ENCODE peak calls at places on chromosomes 11 and 22, in four cellular contexts. F is kidney tubule cell; L is stimulated activated CD4-positive, alpha-beta T cell treated with anti-CD3 and anti-CD28 coated beads, TNF-alpha, amount 100 ng/mL, for 4 hours; M is CD8-positive, alpha-beta memory T cell. A is an unnamed sample.

GRCh38 chr22:46714550-46714949 is 23.5 kb downstream of the CERK start:
- DNase-seq in F (no peak), L (no peak), M (no peak), A (no peak)

GRCh38 chr11:110711776-110712642 is at the start of gene ARHGAP20:
- DNase-seq in F (peak), L (peak), M (peak), A (peak)

GRCh38 chr11:31254411-31254810 is 115.1 kb downstream of the DCDC1 start:
- DNase-seq in F (peak), L (no peak), M (no peak), A (no peak)

GRCh38 chr11:27913650-27914049 is 194.3 kb downstream of the KIF18A start:
- DNase-seq in F (peak), L (no peak), M (no peak), A (no peak)

GRCh38 chr11:129386795-129387390 is 11.2 kb downstream of the BARX2 start:
- DNase-seq in F (peak), L (no peak), M (no peak), A (no peak)

GRCh38 chr22:48212727-48213126 is 1450.3 kb downstream of the TBC1D22A start:
- DNase-seq in F (no peak), L (no peak), M (no peak), A (no peak)

GRCh38 chr22:38221908-38222796 is 20.4 kb downstream of the MAFF start:
- DNase-seq in F (no peak), L (no peak), M (no peak), A (no peak)

GRCh38 chr11:12102588-12103410 is 7.6 kb upstream of the MICAL2 start:
- DNase-seq in F (no peak), L (no peak), M (no peak), A (no peak)

GRCh38 chr22:23401111-23401909 is 178.8 kb downstream of the IGLL1 start:
- DNase-seq in F (peak), L (no peak), M (no peak), A (no peak)

GRCh38 chr11:79393362-79394043 is 47.3 kb downstream of the TENM4 start:
- DNase-seq in F (peak), L (no peak), M (no peak), A (no peak)

GRCh38 chr11:96221244-96222070 is 121.5 kb downstream of the MAML2 start:
- DNase-seq in F (no peak), L (no peak), M (no peak), A (no peak)

GRCh38 chr11:34358258-34358665 is 452 bp upstream of the ABTB2 start:
- DNase-seq in F (peak), L (no peak), M (no peak), A (peak)

GRCh38 chr11:12800032-12800671 is 125.9 kb downstream of the TEAD1 start:
- DNase-seq in F (peak), L (no peak), M (no peak), A (no peak)

GRCh38 chr11:70064726-70065317 is 13.3 kb upstream of the ANO1 start:
- DNase-seq in F (no peak), L (no peak), M (no peak), A (no peak)